ENCODE peak calls at places on chromosome 4, in seven cellular contexts. One of them, this sample, is unnamed.

GRCh38 chr4:94582517-94582916 is 130.8 kb downstream of the PDLIM5 start:
- DNase-seq in IMR-90: no peak
- DNase-seq in testis: no peak
- DNase-seq in HepG2: no peak
- DNase-seq in heart left ventricle: no peak
- DNase-seq in ovary: no peak
- DNase-seq in HCT116: no peak
- DNase-seq in this sample: no peak

GRCh38 chr4:128810331-128810870 is 901 bp downstream of the JADE1 start:
- DNase-seq in HepG2: peak; percentile 45
- DNase-seq in IMR-90: peak; percentile 46
- DNase-seq in heart left ventricle: no peak
- DNase-seq in HCT116: peak; percentile 26
- DNase-seq in testis: peak; percentile 59
- DNase-seq in ovary: peak; percentile 21
- DNase-seq in this sample: peak; percentile 66

GRCh38 chr4:8002525-8003309 is 63.1 kb upstream of the AFAP1 start:
- DNase-seq in IMR-90: no peak
- DNase-seq in HepG2: no peak
- DNase-seq in heart left ventricle: peak; percentile 33
- DNase-seq in HCT116: no peak
- DNase-seq in testis: no peak
- DNase-seq in ovary: no peak
- DNase-seq in this sample: peak; percentile 88

GRCh38 chr4:92362002-92362401 is 58.2 kb downstream of the GRID2 start:
- DNase-seq in ovary: no peak
- DNase-seq in IMR-90: no peak
- DNase-seq in HepG2: no peak
- DNase-seq in HCT116: no peak
- DNase-seq in heart left ventricle: no peak
- DNase-seq in testis: no peak
- DNase-seq in this sample: no peak

GRCh38 chr4:70958681-70959080 is 34.8 kb upstream of the DCK start:
- DNase-seq in HepG2: no peak
- DNase-seq in IMR-90: peak; percentile 89
- DNase-seq in ovary: no peak
- DNase-seq in testis: no peak
- DNase-seq in heart left ventricle: no peak
- DNase-seq in HCT116: no peak
- DNase-seq in this sample: no peak

GRCh38 chr4:47824844-47825243 is 13.0 kb downstream of the CORIN start:
- DNase-seq in HCT116: no peak
- DNase-seq in ovary: no peak
- DNase-seq in IMR-90: no peak
- DNase-seq in HepG2: no peak
- DNase-seq in heart left ventricle: peak; percentile 68
- DNase-seq in testis: no peak
- DNase-seq in this sample: no peak

GRCh38 chr4:24999392-25000104 is 31.2 kb downstream of the LGI2 start:
- DNase-seq in testis: no peak
- DNase-seq in IMR-90: no peak
- DNase-seq in HCT116: no peak
- DNase-seq in ovary: no peak
- DNase-seq in heart left ventricle: no peak
- DNase-seq in HepG2: no peak
- DNase-seq in this sample: no peak

GRCh38 chr4:24141836-24142235 is 252.0 kb upstream of the PPARGC1A start:
- DNase-seq in ovary: no peak
- DNase-seq in HCT116: no peak
- DNase-seq in heart left ventricle: no peak
- DNase-seq in HepG2: no peak
- DNase-seq in testis: no peak
- DNase-seq in IMR-90: no peak
- DNase-seq in this sample: no peak

GRCh38 chr4:81221303-81222081 is 6.5 kb upstream of the PRKG2 start:
- DNase-seq in IMR-90: peak; percentile 41
- DNase-seq in ovary: no peak
- DNase-seq in HepG2: no peak
- DNase-seq in testis: no peak
- DNase-seq in HCT116: no peak
- DNase-seq in heart left ventricle: no peak
- DNase-seq in this sample: no peak

GRCh38 chr4:41549469-41549868 is 11.5 kb downstream of the LIMCH1 start:
- DNase-seq in ovary: no peak
- DNase-seq in testis: no peak
- DNase-seq in IMR-90: no peak
- DNase-seq in heart left ventricle: no peak
- DNase-seq in HCT116: no peak
- DNase-seq in HepG2: no peak
- DNase-seq in this sample: no peak

GRCh38 chr4:22363071-22363470 is 152.8 kb downstream of the ADGRA3 start:
- DNase-seq in IMR-90: peak; percentile 34
- DNase-seq in HCT116: no peak
- DNase-seq in ovary: no peak
- DNase-seq in HepG2: no peak
- DNase-seq in testis: no peak
- DNase-seq in heart left ventricle: no peak
- DNase-seq in this sample: no peak

GRCh38 chr4:4440333-4441061 is 53.6 kb downstream of the NSG1 start:
- DNase-seq in HepG2: no peak
- DNase-seq in ovary: no peak
- DNase-seq in testis: no peak
- DNase-seq in IMR-90: no peak
- DNase-seq in heart left ventricle: no peak
- DNase-seq in HCT116: no peak
- DNase-seq in this sample: no peak

GRCh38 chr4:55358668-55359067 is 12.6 kb downstream of the SRD5A3 start:
- DNase-seq in heart left ventricle: no peak
- DNase-seq in HCT116: peak; percentile 50
- DNase-seq in HepG2: no peak
- DNase-seq in ovary: no peak
- DNase-seq in IMR-90: peak; percentile 78
- DNase-seq in testis: no peak
- DNase-seq in this sample: no peak

GRCh38 chr4:112277220-112277619 is 8.5 kb downstream of the TIFA start:
- DNase-seq in heart left ventricle: no peak
- DNase-seq in HCT116: no peak
- DNase-seq in HepG2: no peak
- DNase-seq in IMR-90: no peak
- DNase-seq in testis: no peak
- DNase-seq in ovary: no peak
- DNase-seq in this sample: no peak

GRCh38 chr4:181820518-181820917 is 422.7 kb upstream of the TENM3 start:
- DNase-seq in testis: no peak
- DNase-seq in IMR-90: no peak
- DNase-seq in HepG2: peak; percentile 1
- DNase-seq in ovary: no peak
- DNase-seq in HCT116: no peak
- DNase-seq in heart left ventricle: no peak
- DNase-seq in this sample: no peak

GRCh38 chr4:153759407-153760226 is at the start of gene RNF175:
- DNase-seq in ovary: no peak
- DNase-seq in testis: no peak
- DNase-seq in IMR-90: no peak
- DNase-seq in HepG2: no peak
- DNase-seq in heart left ventricle: peak; percentile 60
- DNase-seq in HCT116: no peak
- DNase-seq in this sample: no peak

GRCh38 chr4:153757407-153757806 is 2.4 kb downstream of the RNF175 start:
- DNase-seq in testis: no peak
- DNase-seq in ovary: no peak
- DNase-seq in HepG2: no peak
- DNase-seq in heart left ventricle: no peak
- DNase-seq in HCT116: no peak
- DNase-seq in IMR-90: no peak
- DNase-seq in this sample: no peak

GRCh38 chr4:153758136-153758535 is 1.7 kb downstream of the RNF175 start:
- DNase-seq in HCT116: no peak
- DNase-seq in ovary: no peak
- DNase-seq in heart left ventricle: no peak
- DNase-seq in IMR-90: no peak
- DNase-seq in HepG2: no peak
- DNase-seq in testis: no peak
- DNase-seq in this sample: no peak

GRCh38 chr4:153755186-153755585 is 4.6 kb downstream of the RNF175 start:
- DNase-seq in testis: no peak
- DNase-seq in heart left ventricle: no peak
- DNase-seq in HepG2: no peak
- DNase-seq in IMR-90: no peak
- DNase-seq in ovary: no peak
- DNase-seq in HCT116: no peak
- DNase-seq in this sample: no peak

DNA sequence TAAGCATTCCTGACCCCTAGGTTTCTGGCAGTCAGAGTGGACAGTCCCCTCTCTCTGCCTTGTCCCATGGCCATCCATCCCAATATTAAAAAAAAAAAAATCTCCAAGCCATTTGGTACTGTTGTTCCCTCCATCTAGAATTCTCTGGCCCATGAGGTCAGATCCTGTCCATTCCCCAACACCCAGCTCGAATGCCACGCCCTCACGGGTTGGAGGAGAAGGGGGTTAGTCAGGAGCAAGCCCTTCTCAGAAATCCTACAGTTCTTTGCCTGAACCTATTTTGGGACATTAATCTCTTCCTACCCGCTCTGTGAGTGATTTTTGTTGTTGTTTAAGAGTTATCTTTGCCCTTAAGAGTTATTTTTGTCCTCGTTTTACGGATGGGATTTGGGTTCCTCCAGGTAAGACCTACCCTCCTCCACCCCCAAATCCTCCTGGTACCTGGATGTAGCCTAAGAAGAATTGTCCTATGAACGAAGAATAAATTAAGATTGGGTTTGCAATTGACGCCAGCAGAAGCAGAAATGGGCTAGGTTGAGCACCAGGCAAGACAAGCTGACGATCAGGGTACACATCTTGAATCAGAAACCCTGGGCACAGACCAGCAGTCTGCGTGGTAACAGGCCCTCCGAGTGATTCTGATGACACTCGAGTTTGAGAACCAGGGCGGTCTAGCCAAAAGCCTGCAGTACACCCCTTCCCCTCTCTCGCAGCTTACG is 977 bp downstream of the RNF175 start:
- DNase-seq in ovary: no peak
- DNase-seq in heart left ventricle: no peak
- DNase-seq in HCT116: no peak
- DNase-seq in testis: no peak
- DNase-seq in HepG2: no peak
- DNase-seq in IMR-90: no peak
- DNase-seq in this sample: no peak
- H3K4me3 ChIP-seq in ovary: no peak overlapping the region
- H3K4me3 ChIP-seq in heart left ventricle: peak overlapping the region; percentile 56
- H3K4me3 ChIP-seq in HCT116: no peak overlapping the region
- H3K4me3 ChIP-seq in testis: no peak overlapping the region
- H3K4me3 ChIP-seq in HepG2: no peak overlapping the region
- H3K4me3 ChIP-seq in IMR-90: no peak overlapping the region
- H3K4me3 ChIP-seq in this sample: peak overlapping the region; percentile 46

DNA sequence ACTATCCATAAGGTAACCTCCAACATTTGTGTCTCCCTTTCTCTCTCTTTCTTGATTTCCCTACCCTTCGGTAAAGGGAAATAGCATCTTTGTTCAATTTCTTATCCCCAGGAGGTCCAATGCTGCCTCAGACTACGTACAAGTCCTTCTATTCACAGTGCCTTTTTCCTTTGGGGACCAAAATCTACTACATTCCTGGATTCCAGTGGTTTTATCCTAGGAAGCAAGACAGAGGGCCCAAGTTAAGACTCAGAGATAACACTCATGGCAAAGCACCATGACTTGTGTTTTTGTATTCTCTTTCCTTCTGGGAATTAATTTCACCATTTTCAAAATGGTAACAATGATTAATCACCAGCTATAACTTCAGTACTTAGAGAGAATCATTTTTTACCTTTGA is 10.6 kb downstream of the G3BP2 start:
- DNase-seq in HCT116: no peak
- DNase-seq in heart left ventricle: no peak
- DNase-seq in HepG2: no peak
- DNase-seq in ovary: no peak
- DNase-seq in testis: no peak
- DNase-seq in IMR-90: no peak
- DNase-seq in this sample: no peak
- TF ChIP-seq CTCF in HCT116: no peak
- TF ChIP-seq CTCF in heart left ventricle: no peak
- TF ChIP-seq CTCF in HepG2: no peak
- TF ChIP-seq CTCF in ovary: no peak
- TF ChIP-seq CTCF in testis: no peak
- TF ChIP-seq CTCF in IMR-90: no peak
- TF ChIP-seq CTCF in this sample: no peak

GRCh38 chr4:152356428-152357034 is 179.4 kb downstream of the FBXW7 start:
- DNase-seq in ovary: no peak
- DNase-seq in HepG2: peak; percentile 23
- DNase-seq in HCT116: no peak
- DNase-seq in heart left ventricle: no peak
- DNase-seq in IMR-90: peak; percentile 21
- DNase-seq in testis: no peak
- DNase-seq in this sample: no peak

GRCh38 chr4:152351080-152351479 is 184.8 kb downstream of the FBXW7 start:
- DNase-seq in HCT116: no peak
- DNase-seq in ovary: no peak
- DNase-seq in heart left ventricle: no peak
- DNase-seq in IMR-90: no peak
- DNase-seq in HepG2: no peak
- DNase-seq in testis: no peak
- DNase-seq in this sample: no peak

GRCh38 chr4:152348670-152349069 is 187.2 kb downstream of the FBXW7 start:
- DNase-seq in heart left ventricle: no peak
- DNase-seq in HepG2: no peak
- DNase-seq in IMR-90: no peak
- DNase-seq in ovary: no peak
- DNase-seq in HCT116: no peak
- DNase-seq in testis: no peak
- DNase-seq in this sample: no peak

GRCh38 chr4:152352215-152352614 is 183.7 kb downstream of the FBXW7 start:
- DNase-seq in HCT116: no peak
- DNase-seq in HepG2: no peak
- DNase-seq in IMR-90: no peak
- DNase-seq in testis: no peak
- DNase-seq in heart left ventricle: no peak
- DNase-seq in ovary: no peak
- DNase-seq in this sample: no peak

DNA sequence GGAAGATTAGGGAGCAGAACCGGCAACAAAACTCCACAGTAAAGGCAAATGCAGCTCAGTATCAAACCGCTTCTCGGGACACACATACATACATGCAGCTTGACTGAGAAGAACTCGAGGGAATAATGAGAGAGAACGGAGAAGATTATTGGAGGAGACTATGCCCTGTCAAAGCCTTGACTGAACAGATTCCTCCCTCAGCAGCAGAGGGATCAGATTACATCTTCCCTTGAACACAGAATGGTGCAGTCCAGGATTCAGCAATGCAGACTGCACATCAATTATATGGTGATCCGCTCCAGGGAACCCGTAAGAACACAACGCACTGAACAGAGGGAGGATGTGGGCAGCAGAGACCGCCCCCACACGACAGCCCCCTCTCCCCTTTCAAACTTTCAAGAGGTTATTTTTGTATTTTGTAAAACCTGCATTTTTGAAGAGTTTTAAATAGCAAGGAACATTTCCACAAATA is 183.2 kb downstream of the FBXW7 start:
- DNase-seq in HepG2: peak; percentile 46
- DNase-seq in testis: peak; percentile 63
- DNase-seq in IMR-90: peak; percentile 97
- DNase-seq in ovary: peak; percentile 60
- DNase-seq in heart left ventricle: no peak
- DNase-seq in HCT116: peak; percentile 81
- DNase-seq in this sample: peak; percentile 81
- TF ChIP-seq POLR2A in HepG2: no peak
- TF ChIP-seq POLR2A in testis: no peak
- TF ChIP-seq POLR2A in IMR-90: peak; percentile 70
- TF ChIP-seq POLR2A in ovary: peak; percentile 62
- TF ChIP-seq POLR2A in heart left ventricle: no peak
- TF ChIP-seq POLR2A in HCT116: no peak
- TF ChIP-seq POLR2A in this sample: peak; percentile 74

GRCh38 chr4:10962246-10962645 is 277.7 kb upstream of the CLNK start:
- DNase-seq in ovary: no peak
- DNase-seq in testis: no peak
- DNase-seq in HCT116: no peak
- DNase-seq in heart left ventricle: no peak
- DNase-seq in IMR-90: no peak
- DNase-seq in HepG2: no peak
- DNase-seq in this sample: no peak
- H3K4me3 ChIP-seq in ovary: no peak overlapping the region
- H3K4me3 ChIP-seq in testis: no peak overlapping the region
- H3K4me3 ChIP-seq in HCT116: no peak overlapping the region
- H3K4me3 ChIP-seq in heart left ventricle: no peak overlapping the region
- H3K4me3 ChIP-seq in IMR-90: no peak overlapping the region
- H3K4me3 ChIP-seq in HepG2: no peak overlapping the region
- H3K4me3 ChIP-seq in this sample: no peak overlapping the region

This sample was measured in adrenal gland.